ENCODE peak calls at places on chromosomes 5 and 9, in six cellular contexts. One of them, this sample, is unnamed.

GRCh38 chr5:79890119-79890870 is 100.8 kb downstream of the MTX3 start:
- DNase-seq in H1: no peak
- DNase-seq in IMR-90: no peak
- DNase-seq in mesendoderm: no peak
- DNase-seq in neuronal stem cell: no peak
- DNase-seq in trophoblast cell: no peak
- DNase-seq in this sample: no peak

GRCh38 chr9:95570646-95571045 is 53.9 kb upstream of the PTCH1 start:
- DNase-seq in H1: no peak
- DNase-seq in IMR-90: no peak
- DNase-seq in mesendoderm: peak
- DNase-seq in neuronal stem cell: no peak
- DNase-seq in trophoblast cell: peak
- DNase-seq in this sample: peak

GRCh38 chr5:81768960-81769452 is 18.1 kb upstream of the SSBP2 start:
- DNase-seq in H1: no peak
- DNase-seq in IMR-90: peak
- DNase-seq in mesendoderm: no peak
- DNase-seq in neuronal stem cell: no peak
- DNase-seq in trophoblast cell: peak
- DNase-seq in this sample: peak

GRCh38 chr5:99088309-99088708 is 159.5 kb upstream of the CHD1 start:
- DNase-seq in H1: no peak
- DNase-seq in IMR-90: peak
- DNase-seq in mesendoderm: no peak
- DNase-seq in neuronal stem cell: no peak
- DNase-seq in trophoblast cell: peak
- DNase-seq in this sample: peak

GRCh38 chr9:126661521-126662251 is 48.0 kb downstream of the LMX1B start:
- DNase-seq in H1: peak
- DNase-seq in IMR-90: peak
- DNase-seq in mesendoderm: peak
- DNase-seq in neuronal stem cell: no peak
- DNase-seq in trophoblast cell: peak
- DNase-seq in this sample: no peak

GRCh38 chr9:112507281-112507680 is 20.7 kb downstream of the KIAA1958 start:
- DNase-seq in H1: no peak
- DNase-seq in IMR-90: no peak
- DNase-seq in mesendoderm: no peak
- DNase-seq in neuronal stem cell: no peak
- DNase-seq in trophoblast cell: no peak
- DNase-seq in this sample: no peak

GRCh38 chr5:10849278-10849677 is 88.2 kb upstream of the DAP start:
- DNase-seq in H1: no peak
- DNase-seq in IMR-90: peak
- DNase-seq in mesendoderm: no peak
- DNase-seq in neuronal stem cell: no peak
- DNase-seq in trophoblast cell: peak
- DNase-seq in this sample: peak

GRCh38 chr5:107831612-107832395 is 161.1 kb upstream of the EFNA5 start:
- DNase-seq in H1: no peak
- DNase-seq in IMR-90: peak
- DNase-seq in mesendoderm: no peak
- DNase-seq in neuronal stem cell: no peak
- DNase-seq in trophoblast cell: no peak
- DNase-seq in this sample: peak

GRCh38 chr9:68730570-68731227 is 25.7 kb downstream of the PIP5K1B start:
- DNase-seq in H1: no peak
- DNase-seq in IMR-90: no peak
- DNase-seq in mesendoderm: no peak
- DNase-seq in neuronal stem cell: no peak
- DNase-seq in trophoblast cell: peak
- DNase-seq in this sample: no peak

GRCh38 chr5:163505049-163505474 is 357 bp upstream of the MAT2B start:
- DNase-seq in H1: no peak
- DNase-seq in IMR-90: no peak
- DNase-seq in mesendoderm: no peak
- DNase-seq in neuronal stem cell: no peak
- DNase-seq in trophoblast cell: no peak
- DNase-seq in this sample: no peak

GRCh38 chr5:141618030-141618803 is 583 bp downstream of the DIAPH1 start:
- DNase-seq in H1: no peak
- DNase-seq in IMR-90: peak
- DNase-seq in mesendoderm: peak
- DNase-seq in neuronal stem cell: peak
- DNase-seq in trophoblast cell: peak
- DNase-seq in this sample: peak

GRCh38 chr9:99819123-99819483 is 2.6 kb upstream of the NR4A3 start:
- DNase-seq in H1: no peak
- DNase-seq in IMR-90: no peak
- DNase-seq in mesendoderm: peak
- DNase-seq in neuronal stem cell: no peak
- DNase-seq in trophoblast cell: no peak
- DNase-seq in this sample: no peak

GRCh38 chr5:139342423-139342723 is 719 bp downstream of the PAIP2 start:
- DNase-seq in H1: no peak
- DNase-seq in IMR-90: no peak
- DNase-seq in mesendoderm: no peak
- DNase-seq in neuronal stem cell: no peak
- DNase-seq in trophoblast cell: no peak
- DNase-seq in this sample: no peak
- H3K27ac ChIP-seq in H1: peak
- H3K27ac ChIP-seq in IMR-90: peak
- H3K27ac ChIP-seq in mesendoderm: peak
- H3K27ac ChIP-seq in neuronal stem cell: peak
- H3K27ac ChIP-seq in trophoblast cell: peak
- H3K27ac ChIP-seq in this sample: peak

GRCh38 chr9:3936520-3937235 is 363.2 kb downstream of the GLIS3 start:
- DNase-seq in H1: no peak
- DNase-seq in IMR-90: peak
- DNase-seq in mesendoderm: no peak
- DNase-seq in neuronal stem cell: no peak
- DNase-seq in trophoblast cell: no peak
- DNase-seq in this sample: no peak
- H3K4me3 ChIP-seq in H1: no peak
- H3K4me3 ChIP-seq in IMR-90: no peak
- H3K4me3 ChIP-seq in mesendoderm: no peak
- H3K4me3 ChIP-seq in neuronal stem cell: no peak
- H3K4me3 ChIP-seq in trophoblast cell: no peak
- H3K4me3 ChIP-seq in this sample: no peak

DNA sequence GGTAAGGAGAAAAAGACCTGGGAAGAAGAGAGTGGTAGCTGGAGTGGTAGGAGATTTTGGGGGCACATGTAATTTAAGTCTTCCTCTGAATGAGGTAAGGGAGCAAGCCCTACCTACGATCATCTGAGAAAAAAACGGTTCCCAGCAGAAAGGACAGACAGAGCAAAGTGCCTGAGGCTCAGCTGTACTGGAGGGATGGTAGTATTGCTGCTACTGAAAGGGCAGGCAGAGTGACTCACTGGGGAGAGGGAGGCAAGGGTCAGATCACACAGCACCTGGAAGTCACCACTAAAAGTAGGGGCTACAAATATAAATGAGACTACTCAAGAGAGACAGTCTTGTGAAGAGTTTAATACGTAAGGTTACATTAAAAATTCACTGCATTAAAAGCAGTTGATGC is 75.9 kb downstream of the NFIB start:
- DNase-seq in H1: no peak
- DNase-seq in IMR-90: peak
- DNase-seq in mesendoderm: peak
- DNase-seq in neuronal stem cell: no peak
- DNase-seq in trophoblast cell: peak
- DNase-seq in this sample: peak
- H2AK5ac ChIP-seq in H1: peak
- H2AK5ac ChIP-seq in IMR-90: no peak
- H2AK5ac ChIP-seq in mesendoderm: peak
- H2AK5ac ChIP-seq in neuronal stem cell: no peak
- H2AK5ac ChIP-seq in trophoblast cell: no peak
- H2AK5ac ChIP-seq in this sample: peak

DNA sequence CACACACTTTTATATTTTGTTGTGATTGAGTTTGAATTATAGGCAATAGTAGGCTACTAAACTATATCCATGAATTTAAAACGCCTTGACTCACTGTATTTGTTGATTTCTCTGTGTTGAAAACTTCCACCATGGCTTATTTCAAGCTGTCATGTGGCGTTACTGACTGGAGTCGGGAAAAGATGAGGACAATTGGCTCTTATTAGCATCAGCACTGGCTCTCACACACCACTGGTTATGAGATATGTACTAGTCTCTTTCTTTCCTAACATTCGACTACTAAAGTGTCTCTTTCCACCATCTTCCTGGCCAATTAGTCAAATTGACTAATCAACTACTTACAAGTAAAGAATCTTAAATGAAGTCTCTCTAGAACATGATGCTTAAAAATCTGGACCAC is 9.1 kb upstream of the DAB2 start:
- DNase-seq in H1: no peak
- DNase-seq in IMR-90: no peak
- DNase-seq in mesendoderm: no peak
- DNase-seq in neuronal stem cell: no peak
- DNase-seq in trophoblast cell: no peak
- DNase-seq in this sample: no peak
- H3K27ac ChIP-seq in H1: no peak
- H3K27ac ChIP-seq in IMR-90: no peak
- H3K27ac ChIP-seq in mesendoderm: no peak
- H3K27ac ChIP-seq in neuronal stem cell: no peak
- H3K27ac ChIP-seq in trophoblast cell: no peak
- H3K27ac ChIP-seq in this sample: peak